ENCODE peak calls at places on chromosomes 1 and 21, in four cellular contexts. D, T, F and V are unnamed samples.
A peak's percentile ranks its signal among the peaks of the same experiment; 100 is the strongest.

GRCh38 chr1:171484760-171485374 is 463 bp upstream of the PRRC2C start:
- DNase-seq in D (no peak), T (no peak), F (peak; percentile 16), V (no peak)

GRCh38 chr1:150477320-150477719 is 9.9 kb upstream of the TARS2 start:
- DNase-seq in D (no peak), T (no peak), F (no peak), V (no peak)

GRCh38 chr1:221279146-221279545 is 399.9 kb downstream of the HLX start:
- DNase-seq in D (no peak), T (no peak), F (no peak), V (no peak)

GRCh38 chr1:173195596-173196088 is 11.5 kb downstream of the TNFSF4 start:
- DNase-seq in D (no peak), T (no peak), F (no peak), V (no peak)

GRCh38 chr1:107964397-107965111 is 426 bp downstream of the VAV3 start:
- DNase-seq in D (no peak), T (no peak), F (no peak), V (peak; percentile 15)

GRCh38 chr1:92980732-92981647 is 19.7 kb upstream of the DIPK1A start:
- DNase-seq in D (no peak), T (no peak), F (no peak), V (no peak)

GRCh38 chr1:205449254-205449749 is 6.5 kb downstream of the BLACAT1 start:
- DNase-seq in D (no peak), T (no peak), F (no peak), V (no peak)

GRCh38 chr1:230977781-230978490 is 725 bp downstream of the TTC13 start:
- DNase-seq in D (peak; percentile 81), T (peak; percentile 6), F (peak; percentile 17), V (peak; percentile 26)

GRCh38 chr1:208203127-208203847 is 40.9 kb downstream of the PLXNA2 start:
- DNase-seq in D (no peak), T (no peak), F (peak; percentile 39), V (no peak)

GRCh38 chr1:231219422-231220401 is 21.3 kb upstream of the GNPAT start:
- DNase-seq in D (no peak), T (no peak), F (no peak), V (no peak)

GRCh38 chr21:41640756-41641509 is 125.9 kb downstream of the RIPK4 start:
- DNase-seq in D (no peak), T (no peak), F (no peak), V (no peak)

GRCh38 chr1:180580237-180580636 is 21.5 kb downstream of the OVAAL start:
- DNase-seq in D (no peak), T (no peak), F (no peak), V (no peak)

GRCh38 chr1:241579434-241579833 is 47.3 kb downstream of the KMO start:
- DNase-seq in D (no peak), T (no peak), F (no peak), V (no peak)

GRCh38 chr1:147451628-147452027 is 89.7 kb upstream of the BCL9 start:
- DNase-seq in D (no peak), T (no peak), F (no peak), V (no peak)

GRCh38 chr1:116504308-116505156 is 66.3 kb downstream of the CD58 start:
- DNase-seq in D (no peak), T (peak; percentile 51), F (no peak), V (no peak)

GRCh38 chr21:32102426-32102825 is 176.4 kb downstream of the MIS18A start:
- DNase-seq in D (no peak), T (no peak), F (no peak), V (no peak)

GRCh38 chr1:222880586-222880985 is 65.7 kb downstream of the DISP1 start:
- DNase-seq in D (no peak), T (no peak), F (no peak), V (no peak)

GRCh38 chr21:33121715-33122475 is 52.0 kb downstream of the OLIG1 start:
- DNase-seq in D (peak; percentile 66), T (no peak), F (no peak), V (peak; percentile 56)

GRCh38 chr1:112040891-112041740 is 51.6 kb upstream of the KCND3 start:
- DNase-seq in D (peak; percentile 84), T (no peak), F (peak; percentile 22), V (no peak)

GRCh38 chr1:177216587-177217202 is 45.9 kb downstream of the BRINP2 start:
- DNase-seq in D (no peak), T (no peak), F (no peak), V (no peak)

GRCh38 chr1:32249831-32250525 is 1.1 kb upstream of the LCK start:
- DNase-seq in D (no peak), T (peak; percentile 60), F (peak; percentile 77), V (no peak)

GRCh38 chr1:22717038-22717758 is 6.6 kb downstream of the EPHB2 start:
- DNase-seq in D (no peak), T (no peak), F (no peak), V (no peak)

GRCh38 chr1:186798960-186799688 is 29.6 kb upstream of the PLA2G4A start:
- DNase-seq in D (no peak), T (no peak), F (no peak), V (no peak)

GRCh38 chr1:19483691-19484090 is 1.6 kb downstream of the CAPZB start:
- DNase-seq in D (no peak), T (no peak), F (no peak), V (no peak)

GRCh38 chr1:8185400-8185799 is 132.5 kb upstream of the SLC45A1 start:
- DNase-seq in D (no peak), T (no peak), F (no peak), V (no peak)

GRCh38 chr1:221606216-221606615 is 135.7 kb downstream of the DUSP10 start:
- DNase-seq in D (no peak), T (no peak), F (no peak), V (no peak)

GRCh38 chr1:22473952-22474351 is 22.3 kb downstream of the ZBTB40 start:
- DNase-seq in D (no peak), T (no peak), F (no peak), V (no peak)

GRCh38 chr1:203598736-203599135 is 27.9 kb upstream of the ATP2B4 start:
- DNase-seq in D (no peak), T (no peak), F (no peak), V (no peak)

GRCh38 chr1:244231193-244231571 is 180.1 kb downstream of the ZBTB18 start:
- DNase-seq in D (no peak), T (no peak), F (no peak), V (no peak)

GRCh38 chr1:177959793-177960515 is 9.9 kb downstream of the SEC16B start:
- DNase-seq in D (no peak), T (no peak), F (no peak), V (no peak)

GRCh38 chr1:246383791-246384190 is 123.3 kb downstream of the SMYD3 start:
- DNase-seq in D (no peak), T (no peak), F (no peak), V (no peak)

GRCh38 chr1:110390096-110390495 is 730 bp downstream of the SLC16A4 start:
- DNase-seq in D (no peak), T (no peak), F (peak; percentile 39), V (no peak)

GRCh38 chr1:218348628-218349185 is 3.6 kb downstream of the TGFB2 start:
- DNase-seq in D (no peak), T (no peak), F (no peak), V (no peak)

GRCh38 chr1:21264913-21265312 is 25.4 kb downstream of the ECE1 start:
- DNase-seq in D (no peak), T (no peak), F (no peak), V (no peak)

GRCh38 chr1:118300808-118301207 is 115.8 kb upstream of the SPAG17 start:
- DNase-seq in D (no peak), T (no peak), F (no peak), V (no peak)

GRCh38 chr1:197577580-197577979 is 197.7 kb downstream of the DENND1B start:
- DNase-seq in D (no peak), T (no peak), F (no peak), V (no peak)